ENCODE peak calls at places on chromosomes 1 and 21, in eight cellular contexts. A, M, P, O, W, R, U and L are unnamed samples.

GRCh38 chr1:2598329-2598931 is 11.9 kb downstream of the PRXL2B start:
- DNase-seq in O (no peak), R (no peak), U (no peak), P (no peak), W (no peak), M (no peak), A (no peak), L (no peak)

GRCh38 chr21:44927587-44928461 is 7.1 kb upstream of the ITGB2 start:
- DNase-seq in O (peak), A (peak), W (no peak), M (no peak), U (peak), P (no peak), R (no peak), L (no peak)

GRCh38 chr1:67534627-67535065 is 104.4 kb upstream of the SERBP1 start:
- DNase-seq in R (peak), P (no peak), M (no peak), O (peak), W (no peak), A (no peak), U (peak), L (peak)

GRCh38 chr1:3658231-3658615 is 5.9 kb downstream of the TP73 start:
- DNase-seq in M (no peak), U (no peak), P (no peak), A (no peak), W (no peak), R (no peak), O (no peak), L (no peak)

GRCh38 chr21:17848228-17848627 is 29.1 kb upstream of the C21orf91 start:
- DNase-seq in U (peak), A (peak), M (no peak), P (no peak), R (no peak), W (no peak), O (peak), L (no peak)

GRCh38 chr21:30044447-30045064 is 104.8 kb upstream of the GRIK1 start:
- DNase-seq in W (no peak), A (no peak), P (no peak), O (no peak), R (no peak), U (peak), M (no peak), L (peak)

GRCh38 chr21:34639882-34640788 is 25.2 kb upstream of the RCAN1 start:
- DNase-seq in O (no peak), U (no peak), A (peak), W (no peak), M (no peak), R (no peak), P (no peak), L (no peak)

GRCh38 chr1:152459596-152460528 is 45.8 kb upstream of the CRNN start:
- DNase-seq in M (no peak), O (peak), U (peak), A (peak), P (no peak), W (peak), R (peak), L (peak)

GRCh38 chr1:201719812-201720521 is 109.0 kb upstream of the IPO9 start:
- DNase-seq in A (no peak), P (peak), R (no peak), U (peak), W (peak), M (no peak), O (peak), L (no peak)

GRCh38 chr1:241834733-241835377 is 13.1 kb upstream of the EXO1 start:
- DNase-seq in W (no peak), O (peak), P (no peak), M (no peak), U (peak), R (peak), A (no peak), L (no peak)

GRCh38 chr1:204146309-204146708 is 5.5 kb downstream of the ETNK2 start:
- DNase-seq in M (no peak), O (no peak), U (no peak), R (no peak), W (no peak), P (no peak), A (no peak), L (no peak)

GRCh38 chr1:113036639-113037321 is 36.2 kb upstream of the LRIG2 start:
- DNase-seq in M (no peak), R (no peak), O (no peak), W (no peak), P (no peak), A (no peak), U (no peak), L (no peak)

GRCh38 chr1:2074944-2075740 is 24.9 kb downstream of the PRKCZ start:
- DNase-seq in M (peak), A (no peak), R (no peak), O (no peak), W (peak), P (no peak), U (no peak), L (no peak)

GRCh38 chr1:23529146-23530088 is 1.6 kb downstream of the E2F2 start:
- DNase-seq in M (no peak), R (no peak), A (no peak), O (no peak), U (no peak), P (no peak), W (no peak), L (no peak)

GRCh38 chr1:231091853-231092301 is 51.8 kb upstream of the FAM89A start:
- DNase-seq in A (peak), M (no peak), W (no peak), P (peak), R (peak), U (no peak), O (no peak), L (no peak)

GRCh38 chr1:25536124-25536523 is 7.3 kb upstream of the LDLRAP1 start:
- DNase-seq in R (no peak), W (no peak), O (no peak), M (no peak), U (no peak), P (no peak), A (no peak), L (no peak)

GRCh38 chr1:166925791-166926483 is 49.4 kb downstream of the ILDR2 start:
- DNase-seq in R (no peak), O (peak), W (no peak), A (no peak), M (no peak), P (no peak), U (peak), L (no peak)

GRCh38 chr1:150366416-150367296 is 2.7 kb downstream of the RPRD2 start:
- DNase-seq in R (no peak), M (no peak), U (no peak), P (no peak), A (no peak), W (no peak), O (peak), L (no peak)